ENCODE peak calls at places on chromosomes 1 and 21, in four cellular contexts. O, E, H and Y are unnamed samples.
A peak's percentile ranks its signal among the peaks of the same experiment; 100 is the strongest.

GRCh38 chr1:29648026-29648425 is 411.7 kb downstream of the PTPRU start:
- DNase-seq in H (no peak), O (no peak), E (no peak), Y (no peak)

GRCh38 chr1:14413809-14414208 is 184.7 kb upstream of the KAZN start:
- DNase-seq in H (no peak), O (no peak), E (no peak), Y (no peak)

GRCh38 chr1:241677171-241677570 is 25.1 kb downstream of the WDR64 start:
- DNase-seq in H (peak; percentile 16), O (no peak), E (no peak), Y (no peak)

GRCh38 chr21:27202301-27202700 is 235.4 kb upstream of the ADAMTS5 start:
- DNase-seq in H (no peak), E (no peak), O (no peak), Y (no peak)

GRCh38 chr1:45926302-45926701 is 122.9 kb downstream of the MAST2 start:
- DNase-seq in H (no peak), O (no peak), E (no peak), Y (no peak)

GRCh38 chr1:221697924-221698425 is 43.9 kb downstream of the DUSP10 start:
- DNase-seq in H (no peak), O (no peak), E (no peak), Y (no peak)

GRCh38 chr1:100145116-100145515 is 12.2 kb downstream of the TRMT13 start:
- DNase-seq in O (no peak), E (no peak), H (no peak), Y (no peak)

GRCh38 chr1:944341-945325 is 14.4 kb downstream of the NOC2L start:
- DNase-seq in E (no peak), H (no peak), O (no peak), Y (peak; percentile 78)

GRCh38 chr21:35849131-35849530 is 211.2 kb downstream of the SETD4 start:
- DNase-seq in E (no peak), H (no peak), O (no peak), Y (no peak)

GRCh38 chr21:14866859-14867560 is 197.8 kb downstream of the NRIP1 start:
- DNase-seq in O (no peak), E (no peak), H (no peak), Y (no peak)

GRCh38 chr1:207404849-207405525 is 49.1 kb upstream of the CR2 start:
- DNase-seq in O (peak; percentile 81), H (no peak), E (peak; percentile 66), Y (peak; percentile 68)

GRCh38 chr21:28235169-28235892 is 757.3 kb downstream of the LTN1 start:
- DNase-seq in O (no peak), H (no peak), E (no peak), Y (no peak)

GRCh38 chr1:53467391-53467790 is 8.2 kb downstream of the DMRTB1 start:
- DNase-seq in E (no peak), H (no peak), O (no peak), Y (no peak)

GRCh38 chr1:29524285-29525065 is 288.2 kb downstream of the PTPRU start:
- DNase-seq in H (no peak), E (no peak), O (no peak), Y (no peak)

GRCh38 chr1:23475641-23476040 is 8.3 kb downstream of the ASAP3 start:
- DNase-seq in O (no peak), E (no peak), H (no peak), Y (no peak)
- TF ChIP-seq JUNB in O (no peak), E (no peak), H (no peak), Y (no peak)

DNA sequence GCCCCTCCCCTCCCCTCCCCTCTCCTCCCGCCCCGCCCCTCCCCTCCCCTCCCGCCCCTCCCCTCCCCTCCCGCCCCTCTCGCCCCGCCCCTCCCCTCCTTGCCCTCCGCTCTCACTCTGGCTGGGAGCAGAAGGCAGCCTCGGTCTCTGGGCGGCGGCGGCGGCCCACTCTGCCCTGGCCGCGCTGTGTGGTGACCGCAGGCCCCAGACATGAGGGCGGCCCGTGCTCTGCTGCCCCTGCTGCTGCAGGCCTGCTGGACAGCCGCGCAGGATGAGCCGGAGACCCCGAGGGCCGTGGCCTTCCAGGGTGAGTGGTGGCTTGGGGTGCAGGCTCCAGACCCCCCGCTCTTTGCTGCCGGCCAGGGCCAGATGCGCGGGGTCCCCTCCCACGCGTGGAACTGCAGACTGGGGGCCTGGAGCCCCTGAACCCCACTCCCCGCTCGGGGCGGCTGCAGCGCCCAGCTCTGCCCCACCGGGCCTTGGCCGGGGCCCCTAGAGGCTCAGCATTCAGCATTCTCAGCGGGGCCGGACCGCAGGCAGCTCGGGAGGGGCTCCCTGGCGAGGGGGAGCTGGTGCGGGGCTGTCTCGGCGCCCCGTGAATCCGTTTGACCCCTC is at the start of gene COL6A1:
- DNase-seq in O (no peak), E (peak; percentile 90), H (no peak), Y (no peak)
- H3K4me3 ChIP-seq in O (peak within 1 kb of the TSS; percentile 55), E (peak within 1 kb of the TSS; percentile 23), H (no peak within 1 kb of the TSS), Y (peak within 1 kb of the TSS; percentile 50)

DNA sequence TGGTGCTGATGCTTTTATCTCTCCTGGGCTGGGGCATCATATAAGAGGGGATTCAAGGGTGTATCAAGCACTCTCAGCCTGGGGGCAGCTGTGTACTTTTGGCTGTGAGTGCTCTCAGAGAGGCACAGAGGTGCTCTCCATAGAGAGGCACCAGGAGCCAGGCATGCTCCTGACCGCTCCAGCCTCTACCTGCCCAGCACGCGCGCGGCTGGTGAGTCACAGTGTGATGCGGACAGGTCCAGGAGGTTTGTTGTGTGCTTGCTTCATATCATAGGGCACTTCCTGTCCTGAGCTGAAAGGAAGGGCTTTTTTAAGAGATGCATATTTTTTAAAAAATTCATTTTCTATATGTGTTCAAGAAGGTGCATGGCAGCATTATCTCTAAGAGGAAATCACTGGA is 93.6 kb upstream of the BCAR3 start:
- DNase-seq in E (no peak), H (no peak), O (no peak), Y (no peak)
- TF ChIP-seq BHLHE40 in E (no peak), H (no peak), O (no peak), Y (no peak)

DNA sequence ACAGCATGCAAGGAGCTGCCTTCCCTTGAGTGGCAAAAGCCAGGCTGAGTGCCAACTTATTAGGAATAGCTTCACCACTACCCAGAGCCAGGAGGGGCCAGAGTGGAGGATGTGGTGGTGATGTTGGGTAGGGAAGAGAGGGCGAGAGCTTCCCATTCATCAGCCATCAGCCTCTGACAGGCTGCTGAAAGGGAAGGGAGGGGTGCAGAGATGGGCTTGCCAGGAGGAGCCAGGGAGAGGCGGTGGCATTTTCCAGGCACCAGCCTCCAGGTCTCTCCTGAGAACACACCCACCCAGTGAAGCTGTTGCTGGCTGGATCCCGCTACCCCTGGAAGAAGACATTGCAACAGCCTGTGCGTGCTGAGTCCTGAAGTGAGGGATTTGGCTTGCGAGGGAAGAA is 168.6 kb downstream of the ACTL8 start:
- DNase-seq in O (no peak), E (no peak), H (no peak), Y (no peak)
- TF ChIP-seq JUNB in O (no peak), E (no peak), H (no peak), Y (no peak)

GRCh38 chr1:248821641-248822040 is 4.1 kb downstream of the SH3BP5L start:
- DNase-seq in O (no peak), H (no peak), E (no peak), Y (no peak)

GRCh38 chr1:248821101-248821500 is 4.6 kb downstream of the SH3BP5L start:
- DNase-seq in O (peak; percentile 51), H (no peak), E (no peak), Y (peak; percentile 43)

GRCh38 chr1:248823517-248824001 is 2.2 kb downstream of the SH3BP5L start:
- DNase-seq in O (no peak), E (no peak), H (no peak), Y (no peak)

GRCh38 chr1:248824301-248824700 is 1.4 kb downstream of the SH3BP5L start:
- DNase-seq in O (no peak), E (no peak), H (no peak), Y (no peak)

GRCh38 chr1:248822148-248823032 is 3.3 kb downstream of the SH3BP5L start:
- DNase-seq in E (no peak), O (no peak), H (no peak), Y (no peak)
- H3K4me3 ChIP-seq in E (no peak overlapping the region), O (no peak overlapping the region), H (peak overlapping the region; percentile 79), Y (no peak overlapping the region)

DNA sequence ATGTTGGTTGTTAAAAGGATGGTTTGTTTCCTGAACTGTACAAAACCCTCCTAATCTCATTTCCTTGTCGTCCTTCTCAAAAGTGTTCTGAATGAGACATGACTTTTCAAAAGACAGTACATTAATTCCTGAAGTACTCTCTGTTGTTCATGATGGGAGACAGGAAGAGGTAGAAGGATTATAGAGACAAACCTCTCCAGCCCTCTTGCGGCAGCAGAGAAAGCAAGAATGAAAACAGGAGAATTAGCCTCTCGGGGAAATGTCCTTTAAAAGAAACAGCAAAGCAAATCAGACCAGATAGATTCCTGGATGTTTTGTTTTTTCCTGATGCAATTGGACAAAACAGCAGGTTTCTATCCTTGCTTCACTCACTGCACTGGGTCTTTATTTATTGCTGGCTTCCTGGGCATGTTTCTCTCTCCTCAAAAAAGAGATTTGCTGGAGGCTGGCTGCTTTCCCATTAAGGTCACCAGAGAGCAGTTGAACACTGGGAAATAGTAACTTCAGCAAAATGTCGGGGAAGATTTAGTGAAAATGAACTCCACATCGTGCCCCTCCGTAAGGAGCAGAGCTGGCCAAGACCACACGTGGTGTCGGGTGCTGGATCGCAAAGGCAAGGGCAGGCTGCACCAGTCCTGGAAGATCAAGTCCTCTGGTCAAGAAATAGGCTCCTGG is 145.8 kb upstream of the SYT6 start:
- DNase-seq in H (no peak), E (no peak), O (no peak), Y (no peak)
- TF ChIP-seq BHLHE40 in H (no peak), E (no peak), O (no peak), Y (no peak)